ENCODE peak calls at places on chromosome 7, in nine cellular contexts. K, V, B, C, M, S, Z, G and L are unnamed samples.
A peak's percentile ranks its signal among the peaks of the same experiment; 100 is the strongest.

GRCh38 chr7:143882020-143882610 is 19.9 kb downstream of the TCAF1 start:
- DNase-seq in K (peak; percentile 87), V (peak; percentile 34), B (peak; percentile 44), C (peak; percentile 90), M (no peak), S (no peak), Z (peak; percentile 91), G (peak; percentile 85), L (peak; percentile 64)

GRCh38 chr7:5679047-5679740 is 102.3 kb downstream of the RNF216 start:
- DNase-seq in K (no peak), V (no peak), B (no peak), C (no peak), M (no peak), S (peak; percentile 63), Z (no peak), G (no peak), L (no peak)

GRCh38 chr7:23960361-23960760 is 250.3 kb downstream of the STK31 start:
- DNase-seq in K (no peak), V (no peak), B (no peak), C (no peak), M (no peak), S (no peak), Z (no peak), G (no peak), L (no peak)

GRCh38 chr7:135368416-135369186 is 135.0 kb downstream of the STRA8 start:
- DNase-seq in K (no peak), V (peak; percentile 27), B (no peak), C (no peak), M (no peak), S (no peak), Z (no peak), G (no peak), L (no peak)

GRCh38 chr7:157978766-157979165 is 608.9 kb downstream of the PTPRN2 start:
- DNase-seq in K (no peak), V (no peak), B (no peak), C (no peak), M (no peak), S (peak; percentile 70), Z (no peak), G (no peak), L (no peak)

GRCh38 chr7:143085109-143085508 is 33.0 kb downstream of the OR6V1 start:
- DNase-seq in K (no peak), V (no peak), B (no peak), C (no peak), M (no peak), S (no peak), Z (no peak), G (no peak), L (no peak)

GRCh38 chr7:142668495-142668894 is 80.8 kb upstream of the PRSS1 start:
- DNase-seq in K (no peak), V (no peak), B (no peak), C (no peak), M (no peak), S (no peak), Z (no peak), G (no peak), L (no peak)

GRCh38 chr7:38681882-38682281 is 50.7 kb upstream of the AMPH start:
- DNase-seq in K (no peak), V (no peak), B (no peak), C (peak; percentile 30), M (no peak), S (no peak), Z (no peak), G (peak; percentile 67), L (peak; percentile 86)

GRCh38 chr7:86469680-86470295 is 173.9 kb upstream of the GRM3 start:
- DNase-seq in K (no peak), V (peak; percentile 69), B (peak; percentile 62), C (peak; percentile 69), M (peak; percentile 15), S (no peak), Z (peak; percentile 61), G (peak; percentile 79), L (peak; percentile 73)

GRCh38 chr7:125695631-125696030 is 766.0 kb upstream of the POT1 start:
- DNase-seq in K (no peak), V (no peak), B (no peak), C (no peak), M (no peak), S (no peak), Z (no peak), G (no peak), L (no peak)

GRCh38 chr7:80284848-80285247 is 150.2 kb downstream of the GNAI1 start:
- DNase-seq in K (no peak), V (no peak), B (no peak), C (peak; percentile 95), M (no peak), S (no peak), Z (no peak), G (peak; percentile 77), L (peak; percentile 84)

GRCh38 chr7:29285451-29285807 is 90.9 kb downstream of the CHN2 start:
- DNase-seq in K (no peak), V (no peak), B (no peak), C (peak; percentile 92), M (peak; percentile 27), S (no peak), Z (no peak), G (peak; percentile 89), L (peak; percentile 96)

DNA sequence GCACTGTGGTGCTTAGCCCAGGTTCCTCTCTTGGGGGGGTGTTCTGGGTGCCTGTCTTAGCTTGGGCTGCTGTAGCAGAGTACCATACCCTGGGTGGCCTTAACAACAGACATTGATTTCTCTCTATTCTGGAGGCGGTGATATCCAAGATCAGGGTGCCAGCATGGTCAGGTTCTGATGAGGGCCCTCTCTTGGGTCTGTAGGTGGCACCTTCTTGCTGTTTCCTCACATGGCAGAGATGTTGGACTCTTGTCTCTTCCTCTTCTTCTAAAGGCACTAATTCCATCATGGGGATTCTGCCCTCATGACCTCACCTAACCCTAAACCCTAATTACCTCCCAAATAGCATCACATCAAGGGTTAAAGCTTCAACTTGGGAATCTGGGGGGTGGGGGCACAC is 19.9 kb upstream of the CRHR2 start:
- DNase-seq in K (no peak), V (no peak), B (no peak), C (no peak), M (no peak), S (peak; percentile 43), Z (no peak), G (no peak), L (peak; percentile 16)
- TF ChIP-seq CTCF in K (no peak), V (no peak), B (no peak), C (no peak), M (no peak), S (peak; percentile 10), Z (no peak), G (peak; percentile 13), L (peak; percentile 34)

GRCh38 chr7:16668049-16668858 is 22.3 kb downstream of the BZW2 start:
- DNase-seq in K (peak; percentile 63), V (peak; percentile 71), B (no peak), C (peak; percentile 100), M (peak; percentile 88), S (no peak), Z (peak; percentile 86), G (peak; percentile 100), L (peak; percentile 100)
- H3K4me3 ChIP-seq in K (no peak overlapping the region), V (no peak overlapping the region), B (no peak overlapping the region), C (no peak overlapping the region), M (no peak overlapping the region), S (no peak overlapping the region), Z (no peak overlapping the region), G (no peak overlapping the region), L (no peak overlapping the region)

GRCh38 chr7:47758546-47758945 is 176.6 kb upstream of the TNS3 start:
- DNase-seq in K (no peak), V (no peak), B (no peak), C (peak; percentile 66), M (no peak), S (no peak), Z (no peak), G (peak; percentile 26), L (peak; percentile 74)

GRCh38 chr7:47759056-47759706 is 177.3 kb upstream of the TNS3 start:
- DNase-seq in K (no peak), V (no peak), B (no peak), C (peak; percentile 52), M (peak; percentile 41), S (no peak), Z (no peak), G (peak; percentile 35), L (peak; percentile 41)

GRCh38 chr7:47762207-47762606 is 180.3 kb upstream of the TNS3 start:
- DNase-seq in K (no peak), V (no peak), B (no peak), C (no peak), M (no peak), S (no peak), Z (no peak), G (no peak), L (no peak)

GRCh38 chr7:47755248-47755647 is 173.3 kb upstream of the TNS3 start:
- DNase-seq in K (no peak), V (no peak), B (no peak), C (no peak), M (no peak), S (no peak), Z (no peak), G (no peak), L (no peak)

GRCh38 chr7:47757946-47758371 is 176.0 kb upstream of the TNS3 start:
- DNase-seq in K (peak; percentile 59), V (peak; percentile 42), B (no peak), C (peak; percentile 94), M (no peak), S (no peak), Z (no peak), G (peak; percentile 89), L (peak; percentile 94)
- TF ChIP-seq CTCF in K (no peak), V (no peak), B (no peak), C (no peak), M (no peak), S (no peak), Z (no peak), G (no peak), L (no peak)

DNA sequence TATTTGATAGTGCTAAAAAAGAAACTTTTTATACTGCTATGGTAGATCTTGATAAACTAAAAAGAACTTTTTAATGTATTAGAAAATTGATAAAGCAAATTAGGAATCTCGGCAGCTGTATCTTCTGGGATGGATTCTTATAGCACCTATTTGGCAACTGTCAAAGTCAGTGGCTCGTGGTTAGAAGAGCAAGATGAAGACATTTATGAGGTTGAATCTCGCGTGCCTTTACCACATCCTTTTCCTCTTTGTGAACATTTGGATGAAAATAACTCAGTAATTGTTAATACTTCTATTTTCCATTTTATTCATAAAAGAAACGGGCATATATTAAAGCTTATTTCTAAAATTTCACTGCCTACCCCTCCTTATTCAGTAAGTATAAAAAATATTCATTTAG is 76.2 kb downstream of the CYP51A1 start:
- DNase-seq in K (no peak), V (no peak), B (no peak), C (no peak), M (no peak), S (no peak), Z (no peak), G (no peak), L (no peak)
- H3K4me3 ChIP-seq in K (peak overlapping the region; percentile 31), V (no peak overlapping the region), B (peak overlapping the region; percentile 14), C (no peak overlapping the region), M (no peak overlapping the region), S (no peak overlapping the region), Z (no peak overlapping the region), G (no peak overlapping the region), L (no peak overlapping the region)